ENCODE peak calls at places on chromosomes 2 and 18, in eight cellular contexts. One of them, this sample, is unnamed.

GRCh38 chr2:27042159-27042661 is 9.3 kb upstream of the AGBL5 start:
- DNase-seq in naive thymus-derived CD4-positive, alpha-beta T cell: no peak
- DNase-seq in cardiac muscle cell: no peak
- DNase-seq in heart right ventricle: no peak
- DNase-seq in upper lobe of right lung: no peak
- DNase-seq in PC-3: no peak
- DNase-seq in pancreas: peak; percentile 41
- DNase-seq in Peyer's patch: peak; percentile 51
- DNase-seq in this sample: no peak

GRCh38 chr18:62510744-62511143 is 12.1 kb upstream of the ZCCHC2 start:
- DNase-seq in naive thymus-derived CD4-positive, alpha-beta T cell: no peak
- DNase-seq in cardiac muscle cell: no peak
- DNase-seq in heart right ventricle: no peak
- DNase-seq in upper lobe of right lung: no peak
- DNase-seq in PC-3: no peak
- DNase-seq in pancreas: no peak
- DNase-seq in Peyer's patch: no peak
- DNase-seq in this sample: no peak

GRCh38 chr2:196170681-196171247 is 614 bp downstream of the STK17B start:
- DNase-seq in naive thymus-derived CD4-positive, alpha-beta T cell: peak; percentile 70
- DNase-seq in cardiac muscle cell: peak; percentile 51
- DNase-seq in heart right ventricle: peak; percentile 29
- DNase-seq in upper lobe of right lung: peak; percentile 80
- DNase-seq in PC-3: no peak
- DNase-seq in pancreas: peak; percentile 31
- DNase-seq in Peyer's patch: no peak
- DNase-seq in this sample: no peak

GRCh38 chr2:173141666-173142065 is 66.0 kb downstream of the MAP3K20 start:
- DNase-seq in naive thymus-derived CD4-positive, alpha-beta T cell: no peak
- DNase-seq in cardiac muscle cell: no peak
- DNase-seq in heart right ventricle: no peak
- DNase-seq in upper lobe of right lung: no peak
- DNase-seq in PC-3: no peak
- DNase-seq in pancreas: no peak
- DNase-seq in Peyer's patch: no peak
- DNase-seq in this sample: no peak

GRCh38 chr18:47075098-47075883 is 39.9 kb upstream of the ELOA2 start:
- DNase-seq in naive thymus-derived CD4-positive, alpha-beta T cell: no peak
- DNase-seq in cardiac muscle cell: peak; percentile 1
- DNase-seq in heart right ventricle: no peak
- DNase-seq in upper lobe of right lung: no peak
- DNase-seq in PC-3: peak; percentile 63
- DNase-seq in pancreas: no peak
- DNase-seq in Peyer's patch: no peak
- DNase-seq in this sample: no peak

GRCh38 chr2:200851398-200852248 is 12.8 kb downstream of the CLK1 start:
- DNase-seq in naive thymus-derived CD4-positive, alpha-beta T cell: no peak
- DNase-seq in cardiac muscle cell: no peak
- DNase-seq in heart right ventricle: no peak
- DNase-seq in upper lobe of right lung: no peak
- DNase-seq in PC-3: no peak
- DNase-seq in pancreas: no peak
- DNase-seq in Peyer's patch: no peak
- DNase-seq in this sample: no peak

GRCh38 chr2:62381672-62382071 is 124.3 kb downstream of the TMEM17 start:
- DNase-seq in naive thymus-derived CD4-positive, alpha-beta T cell: no peak
- DNase-seq in cardiac muscle cell: no peak
- DNase-seq in heart right ventricle: no peak
- DNase-seq in upper lobe of right lung: no peak
- DNase-seq in PC-3: no peak
- DNase-seq in pancreas: no peak
- DNase-seq in Peyer's patch: no peak
- DNase-seq in this sample: no peak

GRCh38 chr2:63399171-63399570 is 189.1 kb downstream of the WDPCP start:
- DNase-seq in naive thymus-derived CD4-positive, alpha-beta T cell: no peak
- DNase-seq in cardiac muscle cell: no peak
- DNase-seq in heart right ventricle: no peak
- DNase-seq in upper lobe of right lung: no peak
- DNase-seq in PC-3: no peak
- DNase-seq in pancreas: no peak
- DNase-seq in Peyer's patch: no peak
- DNase-seq in this sample: no peak

GRCh38 chr2:27217173-27218121 is at the start of gene CAD:
- DNase-seq in naive thymus-derived CD4-positive, alpha-beta T cell: peak; percentile 81
- DNase-seq in cardiac muscle cell: peak; percentile 89
- DNase-seq in heart right ventricle: peak; percentile 80
- DNase-seq in upper lobe of right lung: peak; percentile 95
- DNase-seq in PC-3: peak; percentile 82
- DNase-seq in pancreas: peak; percentile 81
- DNase-seq in Peyer's patch: peak; percentile 85
- DNase-seq in this sample: peak; percentile 82

GRCh38 chr2:136394136-136395060 is 276.4 kb upstream of the CXCR4 start:
- DNase-seq in naive thymus-derived CD4-positive, alpha-beta T cell: no peak
- DNase-seq in cardiac muscle cell: no peak
- DNase-seq in heart right ventricle: no peak
- DNase-seq in upper lobe of right lung: no peak
- DNase-seq in PC-3: no peak
- DNase-seq in pancreas: no peak
- DNase-seq in Peyer's patch: no peak
- DNase-seq in this sample: no peak

GRCh38 chr2:11104794-11105660 is 50.2 kb upstream of the SLC66A3 start:
- DNase-seq in naive thymus-derived CD4-positive, alpha-beta T cell: no peak
- DNase-seq in cardiac muscle cell: no peak
- DNase-seq in heart right ventricle: no peak
- DNase-seq in upper lobe of right lung: peak; percentile 48
- DNase-seq in PC-3: no peak
- DNase-seq in pancreas: no peak
- DNase-seq in Peyer's patch: no peak
- DNase-seq in this sample: no peak

GRCh38 chr2:71331581-71332412 is at the start of gene ZNF638:
- DNase-seq in naive thymus-derived CD4-positive, alpha-beta T cell: peak; percentile 91
- DNase-seq in cardiac muscle cell: peak; percentile 95
- DNase-seq in heart right ventricle: peak; percentile 92
- DNase-seq in upper lobe of right lung: peak; percentile 97
- DNase-seq in PC-3: peak; percentile 96
- DNase-seq in pancreas: peak; percentile 91
- DNase-seq in Peyer's patch: peak; percentile 85
- DNase-seq in this sample: peak; percentile 91

GRCh38 chr2:71330585-71331330 is 824 bp upstream of the ZNF638 start:
- DNase-seq in naive thymus-derived CD4-positive, alpha-beta T cell: no peak
- DNase-seq in cardiac muscle cell: peak; percentile 60
- DNase-seq in heart right ventricle: no peak
- DNase-seq in upper lobe of right lung: no peak
- DNase-seq in PC-3: no peak
- DNase-seq in pancreas: no peak
- DNase-seq in Peyer's patch: no peak
- DNase-seq in this sample: no peak

GRCh38 chr2:71332413-71332866 is 858 bp downstream of the ZNF638 start:
- DNase-seq in naive thymus-derived CD4-positive, alpha-beta T cell: no peak
- DNase-seq in cardiac muscle cell: no peak
- DNase-seq in heart right ventricle: no peak
- DNase-seq in upper lobe of right lung: no peak
- DNase-seq in PC-3: no peak
- DNase-seq in pancreas: no peak
- DNase-seq in Peyer's patch: no peak
- DNase-seq in this sample: no peak

GRCh38 chr2:71336384-71336783 is 4.8 kb downstream of the ZNF638 start:
- DNase-seq in naive thymus-derived CD4-positive, alpha-beta T cell: no peak
- DNase-seq in cardiac muscle cell: no peak
- DNase-seq in heart right ventricle: no peak
- DNase-seq in upper lobe of right lung: no peak
- DNase-seq in PC-3: no peak
- DNase-seq in pancreas: no peak
- DNase-seq in Peyer's patch: no peak
- DNase-seq in this sample: no peak

GRCh38 chr2:71333619-71334018 is 2.0 kb downstream of the ZNF638 start:
- DNase-seq in naive thymus-derived CD4-positive, alpha-beta T cell: no peak
- DNase-seq in cardiac muscle cell: no peak
- DNase-seq in heart right ventricle: no peak
- DNase-seq in upper lobe of right lung: no peak
- DNase-seq in PC-3: no peak
- DNase-seq in pancreas: no peak
- DNase-seq in Peyer's patch: no peak
- DNase-seq in this sample: no peak
- H3K4me1 ChIP-seq in naive thymus-derived CD4-positive, alpha-beta T cell: peaks cover 36% of the 10 kb centered on the region
- H3K4me1 ChIP-seq in cardiac muscle cell: peaks cover 12% of the 10 kb centered on the region
- H3K4me1 ChIP-seq in heart right ventricle: peaks cover 64% of the 10 kb centered on the region
- H3K4me1 ChIP-seq in upper lobe of right lung: peaks cover 43% of the 10 kb centered on the region
- H3K4me1 ChIP-seq in PC-3: peaks cover 17% of the 10 kb centered on the region
- H3K4me1 ChIP-seq in pancreas: peaks cover 19% of the 10 kb centered on the region
- H3K4me1 ChIP-seq in Peyer's patch: no peaks in the 10 kb centered on the region
- H3K4me1 ChIP-seq in this sample: peaks cover 12% of the 10 kb centered on the region

GRCh38 chr2:217997510-217997909 is 5.3 kb downstream of the TNS1 start:
- DNase-seq in naive thymus-derived CD4-positive, alpha-beta T cell: no peak
- DNase-seq in cardiac muscle cell: no peak
- DNase-seq in heart right ventricle: no peak
- DNase-seq in upper lobe of right lung: no peak
- DNase-seq in PC-3: no peak
- DNase-seq in pancreas: no peak
- DNase-seq in Peyer's patch: no peak
- DNase-seq in this sample: no peak
- H3K4me1 ChIP-seq in naive thymus-derived CD4-positive, alpha-beta T cell: no peaks in the 10 kb centered on the region
- H3K4me1 ChIP-seq in cardiac muscle cell: no peaks in the 10 kb centered on the region
- H3K4me1 ChIP-seq in heart right ventricle: peaks cover 49% of the 10 kb centered on the region
- H3K4me1 ChIP-seq in upper lobe of right lung: peaks cover 32% of the 10 kb centered on the region
- H3K4me1 ChIP-seq in PC-3: peaks cover 21% of the 10 kb centered on the region
- H3K4me1 ChIP-seq in pancreas: peaks cover 14% of the 10 kb centered on the region
- H3K4me1 ChIP-seq in Peyer's patch: no peaks in the 10 kb centered on the region
- H3K4me1 ChIP-seq in this sample: peaks cover 51% of the 10 kb centered on the region

GRCh38 chr2:38178142-38178541 is 102.2 kb upstream of the CYP1B1 start:
- DNase-seq in naive thymus-derived CD4-positive, alpha-beta T cell: no peak
- DNase-seq in cardiac muscle cell: peak; percentile 96
- DNase-seq in heart right ventricle: no peak
- DNase-seq in upper lobe of right lung: no peak
- DNase-seq in PC-3: no peak
- DNase-seq in pancreas: peak; percentile 31
- DNase-seq in Peyer's patch: no peak
- DNase-seq in this sample: peak; percentile 47
- H3K4me1 ChIP-seq in naive thymus-derived CD4-positive, alpha-beta T cell: no peaks in the 10 kb centered on the region
- H3K4me1 ChIP-seq in cardiac muscle cell: no peaks in the 10 kb centered on the region
- H3K4me1 ChIP-seq in heart right ventricle: peaks cover 15% of the 10 kb centered on the region
- H3K4me1 ChIP-seq in upper lobe of right lung: peaks cover 28% of the 10 kb centered on the region
- H3K4me1 ChIP-seq in PC-3: no peaks in the 10 kb centered on the region
- H3K4me1 ChIP-seq in pancreas: no peaks in the 10 kb centered on the region
- H3K4me1 ChIP-seq in Peyer's patch: no peaks in the 10 kb centered on the region
- H3K4me1 ChIP-seq in this sample: peaks cover 24% of the 10 kb centered on the region

GRCh38 chr2:45886229-45886663 is 234.8 kb downstream of the PRKCE start:
- DNase-seq in naive thymus-derived CD4-positive, alpha-beta T cell: no peak
- DNase-seq in cardiac muscle cell: no peak
- DNase-seq in heart right ventricle: no peak
- DNase-seq in upper lobe of right lung: no peak
- DNase-seq in PC-3: no peak
- DNase-seq in pancreas: no peak
- DNase-seq in Peyer's patch: no peak
- DNase-seq in this sample: no peak

GRCh38 chr2:45884126-45884525 is 232.7 kb downstream of the PRKCE start:
- DNase-seq in naive thymus-derived CD4-positive, alpha-beta T cell: no peak
- DNase-seq in cardiac muscle cell: no peak
- DNase-seq in heart right ventricle: no peak
- DNase-seq in upper lobe of right lung: no peak
- DNase-seq in PC-3: no peak
- DNase-seq in pancreas: no peak
- DNase-seq in Peyer's patch: no peak
- DNase-seq in this sample: no peak

GRCh38 chr2:45883601-45884000 is 232.1 kb downstream of the PRKCE start:
- DNase-seq in naive thymus-derived CD4-positive, alpha-beta T cell: no peak
- DNase-seq in cardiac muscle cell: no peak
- DNase-seq in heart right ventricle: no peak
- DNase-seq in upper lobe of right lung: no peak
- DNase-seq in PC-3: no peak
- DNase-seq in pancreas: no peak
- DNase-seq in Peyer's patch: no peak
- DNase-seq in this sample: no peak

GRCh38 chr2:45882707-45883106 is 231.2 kb downstream of the PRKCE start:
- DNase-seq in naive thymus-derived CD4-positive, alpha-beta T cell: no peak
- DNase-seq in cardiac muscle cell: peak; percentile 76
- DNase-seq in heart right ventricle: peak; percentile 69
- DNase-seq in upper lobe of right lung: no peak
- DNase-seq in PC-3: no peak
- DNase-seq in pancreas: no peak
- DNase-seq in Peyer's patch: no peak
- DNase-seq in this sample: peak; percentile 14

DNA sequence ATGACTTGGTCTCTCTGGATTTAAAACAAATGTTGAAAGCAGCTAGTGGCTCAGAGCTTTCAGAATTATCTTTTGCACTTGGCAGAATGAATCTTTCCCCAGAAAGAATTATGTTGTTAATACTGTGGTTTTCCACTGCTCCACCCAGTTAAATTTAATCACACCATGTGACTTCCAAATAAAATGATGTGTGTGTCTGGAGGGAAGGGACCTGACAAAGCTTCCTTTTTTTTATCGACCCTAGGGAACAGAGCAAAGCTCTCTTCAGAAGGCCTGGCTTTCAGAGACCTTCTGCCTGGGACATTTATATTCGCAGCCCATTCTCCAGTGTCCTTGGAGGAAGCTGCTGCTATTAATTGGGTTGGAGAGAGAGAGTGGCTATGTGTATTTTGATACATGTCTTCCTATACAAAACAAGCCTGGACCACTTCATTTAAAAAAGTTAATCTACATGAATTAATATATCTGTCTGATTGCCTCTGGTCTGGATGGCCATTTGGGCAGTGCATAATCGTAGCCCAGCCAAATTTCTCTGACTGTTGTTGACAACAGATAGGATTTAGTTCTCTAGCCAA is 233.7 kb downstream of the PRKCE start:
- DNase-seq in naive thymus-derived CD4-positive, alpha-beta T cell: no peak
- DNase-seq in cardiac muscle cell: peak; percentile 28
- DNase-seq in heart right ventricle: no peak
- DNase-seq in upper lobe of right lung: no peak
- DNase-seq in PC-3: no peak
- DNase-seq in pancreas: no peak
- DNase-seq in Peyer's patch: no peak
- DNase-seq in this sample: no peak
- H3K4me1 ChIP-seq in naive thymus-derived CD4-positive, alpha-beta T cell: peaks cover 16% of the 10 kb centered on the region
- H3K4me1 ChIP-seq in cardiac muscle cell: peaks cover 81% of the 10 kb centered on the region
- H3K4me1 ChIP-seq in heart right ventricle: peaks cover 87% of the 10 kb centered on the region
- H3K4me1 ChIP-seq in upper lobe of right lung: peaks cover 78% of the 10 kb centered on the region
- H3K4me1 ChIP-seq in PC-3: peaks cover 6% of the 10 kb centered on the region
- H3K4me1 ChIP-seq in pancreas: no peaks in the 10 kb centered on the region
- H3K4me1 ChIP-seq in Peyer's patch: no peaks in the 10 kb centered on the region
- H3K4me1 ChIP-seq in this sample: peaks cover 31% of the 10 kb centered on the region